ENCODE peak calls at places on chromosomes 5 and 9, in four cellular contexts. T, L, H and M are unnamed samples.

GRCh38 chr5:61280205-61280604 is 51.9 kb upstream of the ZSWIM6 start:
- DNase-seq in T (peak), L (no peak), H (no peak), M (peak)

GRCh38 chr5:7897014-7897600 is 28.2 kb downstream of the MTRR start:
- DNase-seq in T (peak), L (peak), H (no peak), M (peak)

GRCh38 chr5:127011151-127011550 is 19.2 kb downstream of the MARCHF3 start:
- DNase-seq in T (peak), L (no peak), H (no peak), M (peak)

GRCh38 chr9:136734837-136735496 is 7.8 kb downstream of the LCN10 start:
- DNase-seq in T (no peak), L (no peak), H (no peak), M (no peak)

GRCh38 chr5:157454273-157454672 is 5.7 kb upstream of the NIPAL4 start:
- DNase-seq in T (no peak), L (no peak), H (no peak), M (no peak)

GRCh38 chr5:171421331-171422262 is 2.1 kb downstream of the FGF18 start:
- DNase-seq in T (no peak), L (no peak), H (no peak), M (no peak)

GRCh38 chr5:164518741-164519080 is 1013.3 kb downstream of the MAT2B start:
- DNase-seq in T (no peak), L (no peak), H (no peak), M (no peak)

GRCh38 chr5:160792281-160792680 is 59.7 kb downstream of the ATP10B start:
- DNase-seq in T (no peak), L (no peak), H (no peak), M (peak)

GRCh38 chr5:79495311-79495710 is 18.6 kb downstream of the HOMER1 start:
- DNase-seq in T (peak), L (no peak), H (no peak), M (peak)

GRCh38 chr5:15528476-15528875 is 28.5 kb downstream of the FBXL7 start:
- DNase-seq in T (no peak), L (no peak), H (no peak), M (no peak)

GRCh38 chr5:111562566-111562965 is 50.2 kb upstream of the STARD4 start:
- DNase-seq in T (no peak), L (no peak), H (no peak), M (no peak)

GRCh38 chr9:98317134-98317857 is 61.8 kb upstream of the TBC1D2 start:
- DNase-seq in T (no peak), L (no peak), H (no peak), M (peak)

GRCh38 chr9:129312731-129313130 is 134.7 kb upstream of the IER5L start:
- DNase-seq in T (no peak), L (no peak), H (peak), M (no peak)

GRCh38 chr5:180153099-180153498 is 55.9 kb downstream of the RASGEF1C start:
- DNase-seq in T (no peak), L (no peak), H (no peak), M (no peak)

GRCh38 chr5:180153991-180154390 is 55.0 kb downstream of the RASGEF1C start:
- DNase-seq in T (no peak), L (no peak), H (no peak), M (no peak)

GRCh38 chr5:180154821-180155220 is 54.2 kb downstream of the RASGEF1C start:
- DNase-seq in T (no peak), L (no peak), H (no peak), M (no peak)

GRCh38 chr5:180156141-180156540 is 52.9 kb downstream of the RASGEF1C start:
- DNase-seq in T (no peak), L (no peak), H (no peak), M (no peak)

DNA sequence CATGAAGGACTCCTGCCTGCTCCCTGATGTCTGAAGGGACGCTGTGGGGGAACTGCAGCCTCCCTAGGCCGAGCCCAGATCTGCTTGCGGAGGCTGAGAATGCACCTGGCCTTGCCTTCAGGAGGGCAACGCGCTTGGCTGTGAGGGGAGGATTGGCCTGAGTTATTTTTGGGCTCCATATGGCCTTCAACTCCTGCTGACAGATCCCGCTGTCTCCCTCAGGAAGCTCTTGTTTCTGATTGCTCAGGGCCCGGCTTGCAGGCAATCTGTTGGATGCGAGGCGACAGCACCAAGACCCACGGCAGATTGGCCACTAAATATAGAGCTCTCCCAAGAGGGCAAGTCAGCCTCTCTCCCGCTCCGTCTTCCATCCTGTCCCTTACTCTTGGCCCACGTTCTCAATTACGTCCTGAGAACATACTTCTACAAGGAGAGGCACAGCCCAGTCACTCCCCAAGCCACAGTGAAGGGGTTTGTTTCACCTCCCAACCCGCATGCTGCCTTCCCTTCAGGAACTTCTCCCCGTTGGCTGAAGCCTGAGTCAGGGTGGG is 53.6 kb downstream of the RASGEF1C start:
- DNase-seq in T (no peak), L (no peak), H (no peak), M (no peak)
- H3K4me3 ChIP-seq in T (no peak), L (no peak), H (no peak), M (no peak)

DNA sequence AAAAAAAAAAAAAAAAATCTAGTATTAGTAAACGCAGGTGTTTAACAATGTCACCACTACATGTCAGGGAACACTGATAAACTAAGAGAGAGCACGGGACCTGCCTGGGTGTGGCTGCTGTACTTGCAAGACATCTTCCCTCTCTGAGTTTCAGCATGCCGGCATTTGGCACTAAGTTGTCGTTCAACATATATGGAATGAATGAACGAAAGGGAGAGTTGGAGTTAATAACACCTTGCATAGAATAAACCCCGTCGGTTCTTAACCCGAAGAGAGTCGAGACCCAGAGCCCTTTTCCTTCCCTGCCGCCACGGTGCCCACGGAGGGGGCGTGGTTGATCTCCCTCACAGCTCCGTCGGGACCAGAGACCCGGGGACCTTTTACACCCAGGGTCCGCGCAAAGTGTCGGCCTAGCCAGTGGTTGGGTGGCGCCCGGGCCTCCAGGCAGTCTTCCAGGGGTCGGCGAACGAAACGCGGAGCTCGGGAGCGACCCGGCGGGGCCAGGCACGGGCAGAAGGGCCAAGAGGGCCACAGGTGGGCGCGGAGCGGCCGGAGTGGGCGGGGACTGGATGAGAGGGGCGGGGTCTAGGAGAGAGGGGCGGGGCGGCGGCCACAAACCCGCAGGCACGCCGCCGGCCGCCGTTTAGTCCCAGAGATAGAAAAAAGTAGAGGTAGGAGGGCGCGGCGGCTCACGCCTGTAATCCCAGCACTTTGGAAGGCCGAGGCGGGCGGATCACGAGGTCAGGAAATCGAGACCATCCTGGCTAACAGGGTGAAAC is 767 bp upstream of the RPL26L1 start:
- DNase-seq in T (peak), L (peak), H (peak), M (peak)
- H3K4me3 ChIP-seq in T (peak), L (peak), H (peak), M (peak)

GRCh38 chr5:10856646-10857332 is 95.8 kb upstream of the DAP start:
- DNase-seq in T (peak), L (peak), H (no peak), M (peak)

GRCh38 chr5:10858307-10858706 is 97.3 kb upstream of the DAP start:
- DNase-seq in T (no peak), L (no peak), H (no peak), M (no peak)

GRCh38 chr5:10856071-10856470 is 95.0 kb upstream of the DAP start:
- DNase-seq in T (no peak), L (peak), H (no peak), M (no peak)

GRCh38 chr5:10859393-10860195 is 98.6 kb upstream of the DAP start:
- DNase-seq in T (no peak), L (peak), H (no peak), M (peak)

DNA sequence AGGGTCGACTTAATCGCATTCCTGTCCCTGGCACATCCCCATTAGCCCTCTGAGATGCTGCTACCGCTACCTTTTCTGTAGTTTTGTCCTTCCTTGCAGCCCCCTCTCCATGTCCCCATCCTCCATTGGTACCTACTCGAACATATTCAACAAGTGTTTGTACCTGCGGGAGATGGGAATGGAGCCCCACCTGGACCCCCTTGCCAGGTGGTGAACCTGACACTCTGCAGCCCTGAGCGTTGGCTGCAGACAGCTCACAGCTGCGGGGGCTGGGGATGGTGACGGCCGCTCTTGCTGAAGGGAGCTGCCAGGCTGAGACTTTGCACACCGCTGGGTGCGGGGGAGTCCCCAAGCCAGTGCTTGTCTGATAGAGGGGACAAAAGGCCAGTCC is 96.3 kb upstream of the DAP start:
- DNase-seq in T (no peak), L (peak), H (no peak), M (no peak)
- H3K4me3 ChIP-seq in T (no peak), L (peak), H (no peak), M (peak)

GRCh38 chr9:106930477-106930876 is 67.5 kb downstream of the ZNF462 start:
- DNase-seq in T (no peak), L (no peak), H (no peak), M (no peak)

GRCh38 chr9:106933470-106933869 is 70.5 kb downstream of the ZNF462 start:
- DNase-seq in T (no peak), L (no peak), H (no peak), M (no peak)

GRCh38 chr9:106932675-106933074 is 69.7 kb downstream of the ZNF462 start:
- DNase-seq in T (no peak), L (no peak), H (no peak), M (no peak)

GRCh38 chr9:106934424-106934823 is 71.5 kb downstream of the ZNF462 start:
- DNase-seq in T (no peak), L (no peak), H (no peak), M (no peak)

GRCh38 chr9:106932178-106932577 is 69.2 kb downstream of the ZNF462 start:
- DNase-seq in T (no peak), L (no peak), H (no peak), M (no peak)
- H3K4me3 ChIP-seq in T (no peak), L (no peak), H (no peak), M (no peak)

GRCh38 chr9:21096172-21096900 is 18.6 kb upstream of the IFNB1 start:
- DNase-seq in T (peak), L (no peak), H (no peak), M (no peak)
- H3K4me3 ChIP-seq in T (peak), L (no peak), H (peak), M (no peak)

GRCh38 chr9:108973876-108974275 is 39.4 kb downstream of the CTNNAL1 start:
- DNase-seq in T (no peak), L (no peak), H (no peak), M (no peak)

GRCh38 chr9:108972626-108973209 is 38.5 kb downstream of the ABITRAM start:
- DNase-seq in T (no peak), L (no peak), H (no peak), M (no peak)

GRCh38 chr9:108967916-108968315 is 33.7 kb downstream of the ABITRAM start:
- DNase-seq in T (no peak), L (no peak), H (no peak), M (no peak)

GRCh38 chr9:108972186-108972585 is 38.0 kb downstream of the ABITRAM start:
- DNase-seq in T (no peak), L (no peak), H (no peak), M (no peak)
- H3K4me3 ChIP-seq in T (no peak), L (no peak), H (no peak), M (no peak)

GRCh38 chr5:42825422-42826148 is 13.9 kb upstream of the SELENOP start:
- DNase-seq in T (no peak), L (no peak), H (no peak), M (no peak)
- H3K4me3 ChIP-seq in T (no peak), L (no peak), H (no peak), M (no peak)